ENCODE peak calls at places on chromosome 7, in four cellular contexts. R is caudate nucleus; D is stimulated activated CD8-positive, alpha-beta memory T cell treated with anti-CD3 and anti-CD28 coated beads, Interleukin-2, amount 100 ng/mL, for 1 hour; F is neural crest cell. O is an unnamed sample.

GRCh38 chr7:33905389-33906032 is at the start of gene BMPER:
- DNase-seq in D (no peak), R (peak), F (peak), O (peak)

GRCh38 chr7:27526991-27527722 is 135.5 kb downstream of the HIBADH start:
- DNase-seq in R (no peak), F (no peak), D (no peak), O (no peak)

GRCh38 chr7:98266840-98267239 is 14.6 kb upstream of the BRI3 start:
- DNase-seq in R (no peak), D (no peak), F (no peak), O (no peak)

GRCh38 chr7:123537026-123537642 is 2.7 kb upstream of the IQUB start:
- DNase-seq in R (no peak), F (no peak), D (no peak), O (peak)

GRCh38 chr7:134201569-134202261 is 74.6 kb downstream of the LRGUK start:
- DNase-seq in R (no peak), F (no peak), D (no peak), O (no peak)

GRCh38 chr7:79268730-79269129 is 184.7 kb downstream of the MAGI2 start:
- DNase-seq in F (no peak), R (no peak), D (no peak), O (no peak)

GRCh38 chr7:120799813-120800483 is 58.0 kb downstream of the TSPAN12 start:
- DNase-seq in D (no peak), R (no peak), F (no peak), O (no peak)

GRCh38 chr7:155975490-155975889 is 163.2 kb upstream of the SHH start:
- DNase-seq in F (no peak), D (no peak), R (no peak), O (no peak)

GRCh38 chr7:33616752-33617151 is 288.6 kb upstream of the BMPER start:
- DNase-seq in F (no peak), D (no peak), R (no peak), O (no peak)

GRCh38 chr7:2930310-2931033 is 86.4 kb upstream of the GNA12 start:
- DNase-seq in D (no peak), F (no peak), R (no peak), O (no peak)

GRCh38 chr7:67754651-67755050 is 758.0 kb downstream of the TYW1 start:
- DNase-seq in F (no peak), D (no peak), R (no peak), O (no peak)

GRCh38 chr7:24821045-24821853 is 64.0 kb upstream of the GSDME start:
- DNase-seq in F (no peak), R (no peak), D (peak), O (peak)

GRCh38 chr7:32104766-32105165 is 34.6 kb upstream of the PDE1C start:
- DNase-seq in R (no peak), D (no peak), F (no peak), O (no peak)

O was measured in NCI-H146.